ENCODE peak calls at places on chromosomes 1 and 21, in six cellular contexts. One of them, this sample, is unnamed.

GRCh38 chr1:230301820-230302219 is 124.3 kb downstream of the PGBD5 start:
- DNase-seq in breast epithelium: no peak
- DNase-seq in GM12878: no peak
- DNase-seq in stomach: no peak
- DNase-seq in heart left ventricle: no peak
- DNase-seq in A549: no peak
- DNase-seq in this sample: no peak

GRCh38 chr1:30652151-30652915 is 71.1 kb downstream of the MATN1 start:
- DNase-seq in breast epithelium: no peak
- DNase-seq in GM12878: no peak
- DNase-seq in stomach: no peak
- DNase-seq in heart left ventricle: no peak
- DNase-seq in A549: no peak
- DNase-seq in this sample: no peak

GRCh38 chr1:229753764-229754553 is 127.9 kb downstream of the URB2 start:
- DNase-seq in breast epithelium: no peak
- DNase-seq in GM12878: no peak
- DNase-seq in stomach: peak; percentile 45
- DNase-seq in heart left ventricle: no peak
- DNase-seq in A549: no peak
- DNase-seq in this sample: no peak

GRCh38 chr1:61377242-61377958 is 295.0 kb downstream of the NFIA start:
- DNase-seq in breast epithelium: no peak
- DNase-seq in GM12878: no peak
- DNase-seq in stomach: no peak
- DNase-seq in heart left ventricle: no peak
- DNase-seq in A549: no peak
- DNase-seq in this sample: no peak

GRCh38 chr1:118918230-118918939 is 69.8 kb downstream of the TBX15 start:
- DNase-seq in breast epithelium: no peak
- DNase-seq in GM12878: peak; percentile 40
- DNase-seq in stomach: no peak
- DNase-seq in heart left ventricle: no peak
- DNase-seq in A549: no peak
- DNase-seq in this sample: no peak

GRCh38 chr21:32371913-32372314 is 20.9 kb downstream of the URB1 start:
- DNase-seq in breast epithelium: peak; percentile 50
- DNase-seq in GM12878: no peak
- DNase-seq in stomach: peak; percentile 36
- DNase-seq in heart left ventricle: no peak
- DNase-seq in A549: peak; percentile 56
- DNase-seq in this sample: peak; percentile 53

GRCh38 chr1:53577141-53578100 is 118.2 kb downstream of the DMRTB1 start:
- DNase-seq in breast epithelium: no peak
- DNase-seq in GM12878: no peak
- DNase-seq in stomach: no peak
- DNase-seq in heart left ventricle: no peak
- DNase-seq in A549: no peak
- DNase-seq in this sample: no peak

GRCh38 chr21:31526040-31526439 is 133.5 kb upstream of the SOD1 start:
- DNase-seq in breast epithelium: no peak
- DNase-seq in GM12878: no peak
- DNase-seq in stomach: no peak
- DNase-seq in heart left ventricle: no peak
- DNase-seq in A549: peak; percentile 14
- DNase-seq in this sample: no peak

GRCh38 chr21:36052860-36053766 is 7.2 kb downstream of the SETD4 start:
- DNase-seq in breast epithelium: no peak
- DNase-seq in GM12878: no peak
- DNase-seq in stomach: no peak
- DNase-seq in heart left ventricle: no peak
- DNase-seq in A549: no peak
- DNase-seq in this sample: no peak
- TF ChIP-seq POLR2A in breast epithelium: no peak
- TF ChIP-seq POLR2A in GM12878: no peak
- TF ChIP-seq POLR2A in stomach: no peak
- TF ChIP-seq POLR2A in heart left ventricle: no peak
- TF ChIP-seq POLR2A in A549: no peak
- TF ChIP-seq POLR2A in this sample: no peak

GRCh38 chr1:209747580-209748262 is 8.1 kb upstream of the TRAF3IP3 start:
- DNase-seq in breast epithelium: peak; percentile 94
- DNase-seq in GM12878: peak; percentile 82
- DNase-seq in stomach: peak; percentile 96
- DNase-seq in heart left ventricle: peak; percentile 95
- DNase-seq in A549: peak; percentile 97
- DNase-seq in this sample: peak; percentile 97
- H3K4me3 ChIP-seq in breast epithelium: peak overlapping the region; percentile 37
- H3K4me3 ChIP-seq in GM12878: peak overlapping the region; percentile 21
- H3K4me3 ChIP-seq in stomach: peak overlapping the region; percentile 28
- H3K4me3 ChIP-seq in heart left ventricle: no peak overlapping the region
- H3K4me3 ChIP-seq in A549: peak overlapping the region; percentile 26
- H3K4me3 ChIP-seq in this sample: no peak overlapping the region

GRCh38 chr1:24348196-24348595 is 29.0 kb downstream of the GRHL3 start:
- DNase-seq in breast epithelium: no peak
- DNase-seq in GM12878: no peak
- DNase-seq in stomach: no peak
- DNase-seq in heart left ventricle: no peak
- DNase-seq in A549: no peak
- DNase-seq in this sample: no peak
- TF ChIP-seq CTCF in breast epithelium: no peak
- TF ChIP-seq CTCF in GM12878: no peak
- TF ChIP-seq CTCF in stomach: no peak
- TF ChIP-seq CTCF in heart left ventricle: no peak
- TF ChIP-seq CTCF in A549: no peak
- TF ChIP-seq CTCF in this sample: no peak

DNA sequence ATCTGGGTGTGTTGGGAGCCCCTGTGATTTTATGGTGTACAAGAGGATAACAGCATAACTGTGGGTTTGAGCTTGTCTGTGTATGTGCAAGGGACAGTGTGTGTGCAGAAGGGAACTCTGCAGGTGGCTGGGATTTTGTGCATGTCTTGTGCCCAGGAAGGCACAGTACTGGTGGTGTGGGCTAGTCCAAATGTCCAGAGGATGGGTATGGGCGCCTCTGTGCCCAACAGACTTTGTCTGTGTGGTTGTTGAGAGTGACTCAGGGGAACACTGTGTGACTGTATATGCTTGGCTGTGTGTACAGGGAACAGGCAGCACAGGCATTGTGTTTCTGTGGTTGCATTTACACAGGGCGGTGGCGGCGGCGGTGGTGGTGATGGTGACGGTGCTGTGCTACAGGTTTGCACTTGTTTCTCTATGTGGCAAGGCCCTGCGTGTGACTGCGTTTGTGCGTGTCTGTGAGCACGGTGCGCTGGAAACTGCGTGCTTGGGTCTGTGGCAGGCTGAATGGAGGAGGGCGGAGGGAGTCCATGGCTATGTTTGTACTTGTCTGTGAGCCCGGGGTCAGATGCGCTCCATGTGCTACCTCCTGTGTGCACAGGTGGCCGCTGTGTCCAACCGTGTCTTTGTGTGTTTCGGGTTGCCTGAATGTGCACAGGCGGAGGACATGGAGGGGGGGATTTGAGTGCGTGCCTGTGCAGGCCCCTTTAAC is 32.3 kb upstream of the WASF2 start:
- DNase-seq in breast epithelium: peak; percentile 62
- DNase-seq in GM12878: no peak
- DNase-seq in stomach: peak; percentile 74
- DNase-seq in heart left ventricle: no peak
- DNase-seq in A549: no peak
- DNase-seq in this sample: peak; percentile 92
- TF ChIP-seq POLR2A in breast epithelium: no peak
- TF ChIP-seq POLR2A in GM12878: no peak
- TF ChIP-seq POLR2A in stomach: no peak
- TF ChIP-seq POLR2A in heart left ventricle: no peak
- TF ChIP-seq POLR2A in A549: no peak
- TF ChIP-seq POLR2A in this sample: no peak

DNA sequence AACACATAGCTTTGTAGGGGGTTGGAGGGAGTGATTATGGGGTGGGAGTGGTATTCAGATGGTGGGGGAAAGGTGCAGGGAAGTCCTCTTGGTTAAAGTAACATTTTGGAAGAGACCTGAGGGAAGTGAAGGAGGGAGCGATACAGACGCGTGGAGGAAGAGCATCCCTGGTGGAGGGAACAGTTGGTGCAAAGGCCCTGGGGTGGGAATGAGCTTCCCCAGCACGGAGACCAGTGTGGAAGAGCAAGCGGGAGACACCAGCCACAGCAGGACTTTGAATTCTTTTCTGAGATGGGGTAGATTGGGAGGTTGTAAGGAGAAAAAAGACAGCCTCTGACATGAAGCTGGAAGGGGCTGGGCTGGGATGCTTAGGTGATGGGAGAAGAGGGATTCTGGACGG is 23.5 kb downstream of the DHRS3 start:
- DNase-seq in breast epithelium: no peak
- DNase-seq in GM12878: no peak
- DNase-seq in stomach: no peak
- DNase-seq in heart left ventricle: peak; percentile 25
- DNase-seq in A549: no peak
- DNase-seq in this sample: no peak
- H3K4me3 ChIP-seq in breast epithelium: peak overlapping the region; percentile 54
- H3K4me3 ChIP-seq in GM12878: no peak overlapping the region
- H3K4me3 ChIP-seq in stomach: peak overlapping the region; percentile 37
- H3K4me3 ChIP-seq in heart left ventricle: no peak overlapping the region
- H3K4me3 ChIP-seq in A549: peak overlapping the region; percentile 38
- H3K4me3 ChIP-seq in this sample: no peak overlapping the region

This sample was measured in lower leg skin.